ENCODE peak calls at places on chromosomes 5 and 9, in seven cellular contexts. One of them, this sample, is unnamed.

GRCh38 chr5:6719417-6719816 is 6.2 kb downstream of the TENT4A start:
- DNase-seq in mesendoderm: no peak
- DNase-seq in neuronal stem cell: no peak
- DNase-seq in IMR-90: no peak
- DNase-seq in H9: no peak
- DNase-seq in mesenchymal stem cell: no peak
- DNase-seq in trophoblast cell: no peak
- DNase-seq in this sample: no peak

GRCh38 chr5:115543365-115543700 is 1.2 kb downstream of the FEM1C start:
- DNase-seq in mesendoderm: no peak
- DNase-seq in neuronal stem cell: no peak
- DNase-seq in IMR-90: no peak
- DNase-seq in H9: no peak
- DNase-seq in mesenchymal stem cell: peak; percentile 26
- DNase-seq in trophoblast cell: no peak
- DNase-seq in this sample: no peak

GRCh38 chr5:62152394-62153123 is 153.4 kb upstream of the KIF2A start:
- DNase-seq in mesendoderm: no peak
- DNase-seq in neuronal stem cell: no peak
- DNase-seq in IMR-90: no peak
- DNase-seq in H9: no peak
- DNase-seq in mesenchymal stem cell: no peak
- DNase-seq in trophoblast cell: no peak
- DNase-seq in this sample: no peak

GRCh38 chr9:124502711-124503702 is 4.2 kb downstream of the NR5A1 start:
- DNase-seq in mesendoderm: peak; percentile 61
- DNase-seq in neuronal stem cell: no peak
- DNase-seq in IMR-90: no peak
- DNase-seq in H9: peak; percentile 63
- DNase-seq in mesenchymal stem cell: no peak
- DNase-seq in trophoblast cell: no peak
- DNase-seq in this sample: peak; percentile 73

GRCh38 chr9:79663299-79663698 is 91.5 kb downstream of the TLE4 start:
- DNase-seq in mesendoderm: peak; percentile 45
- DNase-seq in neuronal stem cell: peak; percentile 33
- DNase-seq in IMR-90: no peak
- DNase-seq in H9: no peak
- DNase-seq in mesenchymal stem cell: no peak
- DNase-seq in trophoblast cell: no peak
- DNase-seq in this sample: no peak

GRCh38 chr5:106862450-106863193 is 808.1 kb downstream of the EFNA5 start:
- DNase-seq in mesendoderm: peak; percentile 29
- DNase-seq in neuronal stem cell: no peak
- DNase-seq in IMR-90: peak; percentile 50
- DNase-seq in H9: no peak
- DNase-seq in mesenchymal stem cell: peak; percentile 91
- DNase-seq in trophoblast cell: no peak
- DNase-seq in this sample: no peak

GRCh38 chr9:100838857-100839256 is 189.7 kb upstream of the PLPPR1 start:
- DNase-seq in mesendoderm: peak; percentile 29
- DNase-seq in neuronal stem cell: no peak
- DNase-seq in IMR-90: no peak
- DNase-seq in H9: no peak
- DNase-seq in mesenchymal stem cell: no peak
- DNase-seq in trophoblast cell: no peak
- DNase-seq in this sample: no peak

GRCh38 chr5:139912804-139913203 is 117.2 kb downstream of the PSD2 start:
- DNase-seq in mesendoderm: no peak
- DNase-seq in neuronal stem cell: no peak
- DNase-seq in IMR-90: no peak
- DNase-seq in H9: no peak
- DNase-seq in mesenchymal stem cell: no peak
- DNase-seq in trophoblast cell: no peak
- DNase-seq in this sample: no peak

GRCh38 chr5:109877670-109878045 is 187.9 kb downstream of the MAN2A1 start:
- DNase-seq in mesendoderm: no peak
- DNase-seq in neuronal stem cell: no peak
- DNase-seq in IMR-90: peak; percentile 24
- DNase-seq in H9: no peak
- DNase-seq in mesenchymal stem cell: no peak
- DNase-seq in trophoblast cell: no peak
- DNase-seq in this sample: no peak

GRCh38 chr9:125396799-125397198 is 135.2 kb downstream of the GAPVD1 start:
- DNase-seq in mesendoderm: no peak
- DNase-seq in neuronal stem cell: no peak
- DNase-seq in IMR-90: no peak
- DNase-seq in H9: no peak
- DNase-seq in mesenchymal stem cell: no peak
- DNase-seq in trophoblast cell: no peak
- DNase-seq in this sample: no peak

GRCh38 chr5:91443028-91443427 is 59.9 kb upstream of the ARRDC3 start:
- DNase-seq in mesendoderm: no peak
- DNase-seq in neuronal stem cell: no peak
- DNase-seq in IMR-90: peak; percentile 69
- DNase-seq in H9: no peak
- DNase-seq in mesenchymal stem cell: peak; percentile 24
- DNase-seq in trophoblast cell: peak; percentile 45
- DNase-seq in this sample: no peak

GRCh38 chr5:124935060-124935459 is 188.6 kb upstream of the ZNF608 start:
- DNase-seq in mesendoderm: no peak
- DNase-seq in neuronal stem cell: no peak
- DNase-seq in IMR-90: no peak
- DNase-seq in H9: no peak
- DNase-seq in mesenchymal stem cell: no peak
- DNase-seq in trophoblast cell: peak; percentile 78
- DNase-seq in this sample: no peak

GRCh38 chr5:41009228-41009627 is 61.9 kb downstream of the MROH2B start:
- DNase-seq in mesendoderm: peak; percentile 11
- DNase-seq in neuronal stem cell: no peak
- DNase-seq in IMR-90: peak; percentile 32
- DNase-seq in H9: no peak
- DNase-seq in mesenchymal stem cell: no peak
- DNase-seq in trophoblast cell: peak; percentile 90
- DNase-seq in this sample: no peak

GRCh38 chr5:160297004-160297403 is 15.4 kb downstream of the CCNJL start:
- DNase-seq in mesendoderm: no peak
- DNase-seq in neuronal stem cell: no peak
- DNase-seq in IMR-90: peak; percentile 21
- DNase-seq in H9: no peak
- DNase-seq in mesenchymal stem cell: no peak
- DNase-seq in trophoblast cell: no peak
- DNase-seq in this sample: no peak

GRCh38 chr9:104553261-104553660 is 15.7 kb upstream of the OR13C8 start:
- DNase-seq in mesendoderm: no peak
- DNase-seq in neuronal stem cell: no peak
- DNase-seq in IMR-90: no peak
- DNase-seq in H9: no peak
- DNase-seq in mesenchymal stem cell: no peak
- DNase-seq in trophoblast cell: no peak
- DNase-seq in this sample: no peak

GRCh38 chr9:123567013-123567412 is 211.0 kb downstream of the CRB2 start:
- DNase-seq in mesendoderm: no peak
- DNase-seq in neuronal stem cell: no peak
- DNase-seq in IMR-90: no peak
- DNase-seq in H9: no peak
- DNase-seq in mesenchymal stem cell: no peak
- DNase-seq in trophoblast cell: no peak
- DNase-seq in this sample: no peak

GRCh38 chr5:107486489-107486888 is 184.2 kb downstream of the EFNA5 start:
- DNase-seq in mesendoderm: no peak
- DNase-seq in neuronal stem cell: no peak
- DNase-seq in IMR-90: peak; percentile 59
- DNase-seq in H9: no peak
- DNase-seq in mesenchymal stem cell: peak; percentile 80
- DNase-seq in trophoblast cell: peak; percentile 48
- DNase-seq in this sample: no peak

GRCh38 chr9:78118742-78119473 is 87.3 kb upstream of the GNAQ start:
- DNase-seq in mesendoderm: no peak
- DNase-seq in neuronal stem cell: no peak
- DNase-seq in IMR-90: peak; percentile 20
- DNase-seq in H9: no peak
- DNase-seq in mesenchymal stem cell: no peak
- DNase-seq in trophoblast cell: peak; percentile 50
- DNase-seq in this sample: no peak

GRCh38 chr5:177389368-177390169 is 5.3 kb downstream of the SLC34A1 start:
- DNase-seq in mesendoderm: peak; percentile 69
- DNase-seq in neuronal stem cell: no peak
- DNase-seq in IMR-90: peak; percentile 96
- DNase-seq in H9: peak; percentile 42
- DNase-seq in mesenchymal stem cell: peak; percentile 98
- DNase-seq in trophoblast cell: peak; percentile 90
- DNase-seq in this sample: no peak

GRCh38 chr9:121989010-121989409 is 104.1 kb downstream of the TTLL11 start:
- DNase-seq in mesendoderm: peak; percentile 85
- DNase-seq in neuronal stem cell: peak; percentile 23
- DNase-seq in IMR-90: peak; percentile 39
- DNase-seq in H9: peak; percentile 80
- DNase-seq in mesenchymal stem cell: no peak
- DNase-seq in trophoblast cell: no peak
- DNase-seq in this sample: peak; percentile 33

GRCh38 chr5:219492-219891 is 1.4 kb downstream of the SDHA start:
- DNase-seq in mesendoderm: peak; percentile 6
- DNase-seq in neuronal stem cell: no peak
- DNase-seq in IMR-90: peak; percentile 50
- DNase-seq in H9: no peak
- DNase-seq in mesenchymal stem cell: peak; percentile 54
- DNase-seq in trophoblast cell: no peak
- DNase-seq in this sample: no peak

GRCh38 chr5:154254886-154255285 is 64.4 kb downstream of the GALNT10 start:
- DNase-seq in mesendoderm: peak; percentile 81
- DNase-seq in neuronal stem cell: no peak
- DNase-seq in IMR-90: no peak
- DNase-seq in H9: no peak
- DNase-seq in mesenchymal stem cell: no peak
- DNase-seq in trophoblast cell: no peak
- DNase-seq in this sample: no peak

GRCh38 chr9:5868235-5868634 is 22.5 kb upstream of the MLANA start:
- DNase-seq in mesendoderm: no peak
- DNase-seq in neuronal stem cell: no peak
- DNase-seq in IMR-90: no peak
- DNase-seq in H9: no peak
- DNase-seq in mesenchymal stem cell: no peak
- DNase-seq in trophoblast cell: no peak
- DNase-seq in this sample: no peak

GRCh38 chr9:5870020-5870339 is 20.7 kb upstream of the MLANA start:
- DNase-seq in mesendoderm: no peak
- DNase-seq in neuronal stem cell: no peak
- DNase-seq in IMR-90: no peak
- DNase-seq in H9: no peak
- DNase-seq in mesenchymal stem cell: no peak
- DNase-seq in trophoblast cell: no peak
- DNase-seq in this sample: no peak

GRCh38 chr9:5870691-5871090 is 20.0 kb upstream of the MLANA start:
- DNase-seq in mesendoderm: no peak
- DNase-seq in neuronal stem cell: no peak
- DNase-seq in IMR-90: no peak
- DNase-seq in H9: no peak
- DNase-seq in mesenchymal stem cell: no peak
- DNase-seq in trophoblast cell: no peak
- DNase-seq in this sample: no peak

GRCh38 chr9:5871785-5872184 is 18.9 kb upstream of the MLANA start:
- DNase-seq in mesendoderm: no peak
- DNase-seq in neuronal stem cell: no peak
- DNase-seq in IMR-90: no peak
- DNase-seq in H9: no peak
- DNase-seq in mesenchymal stem cell: no peak
- DNase-seq in trophoblast cell: no peak
- DNase-seq in this sample: no peak

GRCh38 chr9:5869315-5870019 is 21.2 kb upstream of the MLANA start:
- DNase-seq in mesendoderm: peak; percentile 78
- DNase-seq in neuronal stem cell: no peak
- DNase-seq in IMR-90: no peak
- DNase-seq in H9: peak; percentile 64
- DNase-seq in mesenchymal stem cell: no peak
- DNase-seq in trophoblast cell: no peak
- DNase-seq in this sample: no peak
- H3K4ac ChIP-seq in mesendoderm: no peak overlapping the region
- H3K4ac ChIP-seq in neuronal stem cell: no peak overlapping the region
- H3K4ac ChIP-seq in IMR-90: no peak overlapping the region
- H3K4ac ChIP-seq in H9: no peak overlapping the region
- H3K4ac ChIP-seq in mesenchymal stem cell: no peak overlapping the region
- H3K4ac ChIP-seq in trophoblast cell: peak overlapping the region; percentile 6
- H3K4ac ChIP-seq in this sample: no peak overlapping the region

GRCh38 chr9:116323012-116323411 is 169.4 kb downstream of the PAPPA start:
- DNase-seq in mesendoderm: no peak
- DNase-seq in neuronal stem cell: peak; percentile 67
- DNase-seq in IMR-90: peak; percentile 16
- DNase-seq in H9: no peak
- DNase-seq in mesenchymal stem cell: no peak
- DNase-seq in trophoblast cell: no peak
- DNase-seq in this sample: no peak
- H3K4ac ChIP-seq in mesendoderm: no peak overlapping the region
- H3K4ac ChIP-seq in neuronal stem cell: no peak overlapping the region
- H3K4ac ChIP-seq in IMR-90: no peak overlapping the region
- H3K4ac ChIP-seq in H9: no peak overlapping the region
- H3K4ac ChIP-seq in mesenchymal stem cell: no peak overlapping the region
- H3K4ac ChIP-seq in trophoblast cell: no peak overlapping the region
- H3K4ac ChIP-seq in this sample: no peak overlapping the region

GRCh38 chr5:17308326-17309065 is 91.1 kb downstream of the BASP1 start:
- DNase-seq in mesendoderm: no peak
- DNase-seq in neuronal stem cell: no peak
- DNase-seq in IMR-90: no peak
- DNase-seq in H9: no peak
- DNase-seq in mesenchymal stem cell: peak; percentile 14
- DNase-seq in trophoblast cell: no peak
- DNase-seq in this sample: no peak
- H3K4ac ChIP-seq in mesendoderm: no peak overlapping the region
- H3K4ac ChIP-seq in neuronal stem cell: no peak overlapping the region
- H3K4ac ChIP-seq in IMR-90: no peak overlapping the region
- H3K4ac ChIP-seq in H9: no peak overlapping the region
- H3K4ac ChIP-seq in mesenchymal stem cell: no peak overlapping the region
- H3K4ac ChIP-seq in trophoblast cell: no peak overlapping the region
- H3K4ac ChIP-seq in this sample: no peak overlapping the region

GRCh38 chr9:70079364-70080103 is 35.9 kb downstream of the MAMDC2 start:
- DNase-seq in mesendoderm: no peak
- DNase-seq in neuronal stem cell: no peak
- DNase-seq in IMR-90: peak; percentile 53
- DNase-seq in H9: no peak
- DNase-seq in mesenchymal stem cell: peak; percentile 83
- DNase-seq in trophoblast cell: no peak
- DNase-seq in this sample: no peak

GRCh38 chr9:70080481-70081119 is 37.0 kb downstream of the MAMDC2 start:
- DNase-seq in mesendoderm: peak; percentile 54
- DNase-seq in neuronal stem cell: no peak
- DNase-seq in IMR-90: peak; percentile 74
- DNase-seq in H9: no peak
- DNase-seq in mesenchymal stem cell: peak; percentile 93
- DNase-seq in trophoblast cell: no peak
- DNase-seq in this sample: no peak

GRCh38 chr9:70081120-70081495 is 37.5 kb downstream of the MAMDC2 start:
- DNase-seq in mesendoderm: no peak
- DNase-seq in neuronal stem cell: no peak
- DNase-seq in IMR-90: peak; percentile 76
- DNase-seq in H9: no peak
- DNase-seq in mesenchymal stem cell: peak; percentile 89
- DNase-seq in trophoblast cell: no peak
- DNase-seq in this sample: no peak

GRCh38 chr9:70085241-70085640 is 41.6 kb downstream of the MAMDC2 start:
- DNase-seq in mesendoderm: peak; percentile 69
- DNase-seq in neuronal stem cell: peak; percentile 33
- DNase-seq in IMR-90: peak; percentile 66
- DNase-seq in H9: no peak
- DNase-seq in mesenchymal stem cell: peak; percentile 56
- DNase-seq in trophoblast cell: no peak
- DNase-seq in this sample: no peak

GRCh38 chr9:70083429-70083828 is 39.8 kb downstream of the MAMDC2 start:
- DNase-seq in mesendoderm: no peak
- DNase-seq in neuronal stem cell: peak; percentile 17
- DNase-seq in IMR-90: no peak
- DNase-seq in H9: no peak
- DNase-seq in mesenchymal stem cell: no peak
- DNase-seq in trophoblast cell: no peak
- DNase-seq in this sample: no peak
- H3K4ac ChIP-seq in mesendoderm: no peak overlapping the region
- H3K4ac ChIP-seq in neuronal stem cell: no peak overlapping the region
- H3K4ac ChIP-seq in IMR-90: no peak overlapping the region
- H3K4ac ChIP-seq in H9: no peak overlapping the region
- H3K4ac ChIP-seq in mesenchymal stem cell: no peak overlapping the region
- H3K4ac ChIP-seq in trophoblast cell: no peak overlapping the region
- H3K4ac ChIP-seq in this sample: no peak overlapping the region

This sample was measured in H1.